ENCODE peak calls at places on chromosome 16, in four cellular contexts. K is fibroblast of lung, I is psoas muscle, F is PC-9. Y is an unnamed sample.

GRCh38 chr16:10558746-10559641 is 21.4 kb downstream of the EMP2 start:
- DNase-seq in K (peak; percentile 70), I (peak; percentile 86), F (peak; percentile 95), Y (no peak)

GRCh38 chr16:13176711-13177110 is 275.3 kb downstream of the SHISA9 start:
- DNase-seq in K (no peak), F (peak; percentile 10), I (no peak), Y (peak; percentile 11)

GRCh38 chr16:12339686-12340085 is 363.2 kb downstream of the SNX29 start:
- DNase-seq in K (peak; percentile 70), I (no peak), F (no peak), Y (no peak)

GRCh38 chr16:79326549-79326948 is 274.0 kb downstream of the MAF start:
- DNase-seq in I (no peak), F (no peak), K (no peak), Y (no peak)

GRCh38 chr16:50207652-50208051 is 54.5 kb downstream of the TENT4B start:
- DNase-seq in K (peak; percentile 79), I (no peak), F (no peak), Y (no peak)

GRCh38 chr16:19177111-19177747 is 9.2 kb downstream of the SYT17 start:
- DNase-seq in K (no peak), F (no peak), I (no peak), Y (no peak)

GRCh38 chr16:79210629-79211028 is 389.9 kb downstream of the MAF start:
- DNase-seq in K (no peak), F (no peak), I (no peak), Y (no peak)

GRCh38 chr16:84267380-84267779 is 27.3 kb upstream of the WFDC1 start:
- DNase-seq in F (no peak), K (no peak), I (no peak), Y (no peak)

DNA sequence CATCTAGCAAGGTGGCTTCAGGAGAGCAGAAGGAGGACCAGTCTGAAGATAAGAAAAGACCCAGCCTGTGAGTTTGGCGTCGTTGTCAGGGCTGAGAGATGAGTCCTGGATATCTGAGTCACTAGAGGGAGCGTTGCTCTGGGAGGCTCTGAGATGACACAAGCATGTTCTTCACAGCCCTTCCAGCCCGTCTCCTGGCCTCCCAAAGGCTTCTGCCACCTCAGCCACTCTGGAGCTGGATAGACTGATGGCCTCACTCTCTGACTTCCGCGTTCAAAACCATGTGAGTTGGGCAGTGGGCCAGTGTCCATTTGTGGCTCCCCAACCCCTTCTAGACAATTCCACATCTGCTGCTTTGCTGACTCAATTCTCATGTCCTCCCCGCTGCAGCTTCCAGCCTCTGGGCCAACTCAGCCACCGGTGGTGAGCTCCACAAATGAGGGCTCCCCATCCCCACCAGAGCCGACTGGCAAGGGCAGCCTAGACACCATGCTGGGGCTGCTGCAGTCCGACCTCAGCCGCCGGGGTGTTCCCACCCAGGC is 2.3 kb downstream of the TGFB1I1 start:
- DNase-seq in F (no peak), I (peak; percentile 63), K (peak; percentile 95), Y (no peak)
- TF ChIP-seq CTCF in F (no peak), I (no peak), K (no peak), Y (no peak)

GRCh38 chr16:65394306-65394705 is 272.4 kb upstream of the CDH11 start:
- DNase-seq in F (no peak), I (no peak), K (no peak), Y (no peak)
- H3K4me1 ChIP-seq in F (no peaks in the 10 kb centered on the region), I (no peaks in the 10 kb centered on the region), K (peaks cover 2% of the 10 kb centered on the region), Y (no peaks in the 10 kb centered on the region)

GRCh38 chr16:69861276-69862030 is 89.7 kb upstream of the CLEC18A start:
- DNase-seq in I (no peak), F (no peak), K (peak; percentile 86), Y (no peak)
- H3K27ac ChIP-seq in I (peak overlapping the region; percentile 87), F (no peak overlapping the region), K (no peak overlapping the region), Y (no peak overlapping the region)

DNA sequence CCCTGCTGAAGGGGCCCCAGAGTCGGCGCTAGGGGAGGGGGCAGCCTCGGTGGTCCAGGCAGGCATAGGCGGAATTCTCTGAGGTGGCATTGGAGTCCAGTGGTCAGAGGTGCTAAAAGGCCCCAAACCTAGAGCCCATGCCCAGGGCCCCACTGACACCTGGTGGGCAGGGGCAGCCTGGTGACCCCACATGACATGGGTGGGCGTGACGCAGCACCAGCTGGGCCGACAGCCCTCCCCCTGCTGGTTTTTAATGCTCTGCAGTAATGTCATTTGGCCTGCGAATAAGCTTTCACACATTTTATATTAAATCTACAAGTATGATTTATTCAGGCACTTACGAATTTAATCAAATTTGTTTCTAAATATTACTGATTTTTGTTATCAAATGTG is 2.1 kb upstream of the RNPS1 start:
- DNase-seq in I (no peak), F (no peak), K (no peak), Y (no peak)
- TF ChIP-seq CTCF in I (no peak), F (no peak), K (no peak), Y (no peak)

GRCh38 chr16:89924925-89925307 is 1.8 kb downstream of the TUBB3 start:
- DNase-seq in I (no peak), K (no peak), F (no peak), Y (no peak)

GRCh38 chr16:89922477-89922883 is 662 bp upstream of the TUBB3 start:
- DNase-seq in K (peak; percentile 92), F (peak; percentile 80), I (peak; percentile 75), Y (peak; percentile 77)

GRCh38 chr16:89924298-89924924 is 1.3 kb downstream of the TUBB3 start:
- DNase-seq in F (no peak), I (no peak), K (peak; percentile 36), Y (no peak)

GRCh38 chr16:89922884-89923639 is at the start of gene TUBB3:
- DNase-seq in I (no peak), K (peak; percentile 80), F (peak; percentile 89), Y (peak; percentile 29)

GRCh38 chr16:89923640-89924297 is 627 bp downstream of the TUBB3 start:
- DNase-seq in I (no peak), F (no peak), K (no peak), Y (no peak)
- H3K4me1 ChIP-seq in I (peaks cover 7% of the 10 kb centered on the region), F (peaks cover 32% of the 10 kb centered on the region), K (peaks cover 21% of the 10 kb centered on the region), Y (peaks cover 9% of the 10 kb centered on the region)

GRCh38 chr16:89380681-89381080 is 109.7 kb downstream of the ANKRD11 start:
- DNase-seq in I (peak; percentile 48), F (no peak), K (no peak), Y (no peak)
- H3K27ac ChIP-seq in I (no peak overlapping the region), F (no peak overlapping the region), K (no peak overlapping the region), Y (no peak overlapping the region)

GRCh38 chr16:46916980-46917379 is 32.8 kb downstream of the GPT2 start:
- DNase-seq in F (no peak), I (peak; percentile 12), K (no peak), Y (no peak)

GRCh38 chr16:46918400-46918799 is 34.2 kb downstream of the GPT2 start:
- DNase-seq in F (no peak), I (no peak), K (no peak), Y (no peak)

GRCh38 chr16:46920402-46921068 is 36.4 kb downstream of the GPT2 start:
- DNase-seq in I (no peak), K (no peak), F (peak; percentile 50), Y (no peak)

GRCh38 chr16:46922239-46922638 is 38.1 kb downstream of the GPT2 start:
- DNase-seq in I (no peak), F (no peak), K (no peak), Y (no peak)

GRCh38 chr16:46918905-46919792 is 35.0 kb downstream of the GPT2 start:
- DNase-seq in K (no peak), I (no peak), F (no peak), Y (no peak)
- TF ChIP-seq CTCF in K (no peak), I (no peak), F (no peak), Y (no peak)

GRCh38 chr16:77610496-77610895 is 111.8 kb upstream of the NUDT7 start:
- DNase-seq in F (no peak), I (no peak), K (no peak), Y (no peak)

GRCh38 chr16:77613115-77613514 is 109.2 kb upstream of the NUDT7 start:
- DNase-seq in K (peak; percentile 5), I (no peak), F (no peak), Y (no peak)

DNA sequence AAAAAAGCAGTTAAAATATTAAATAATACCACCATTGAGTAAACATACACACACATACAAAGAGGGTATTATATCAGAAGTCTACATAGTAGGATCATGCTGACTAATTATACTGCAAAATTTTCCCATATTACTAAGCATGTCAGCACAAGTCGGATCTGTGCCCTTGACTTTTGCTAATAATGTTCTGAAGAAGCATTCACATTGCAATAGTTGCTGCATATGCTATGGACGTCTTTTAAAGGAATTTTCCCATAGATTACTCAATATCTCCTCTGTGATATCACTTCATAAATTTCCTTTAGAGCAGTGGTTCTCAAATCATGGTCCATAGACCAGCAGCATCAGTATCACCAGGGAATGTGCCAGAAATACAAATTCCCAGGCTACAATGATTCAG is 110.9 kb upstream of the NUDT7 start:
- DNase-seq in F (no peak), K (no peak), I (no peak), Y (peak; percentile 2)
- H3K4me1 ChIP-seq in F (no peaks in the 10 kb centered on the region), K (no peaks in the 10 kb centered on the region), I (no peaks in the 10 kb centered on the region), Y (no peaks in the 10 kb centered on the region)

Y was measured in foreskin keratinocyte.